ENCODE peak calls at places on chromosomes 4 and X, in four cellular contexts. G, J, E and C are unnamed samples.

GRCh38 chrX:104136241-104137019 is 20.4 kb downstream of the SLC25A53 start:
- DNase-seq in G (no peak), J (peak), E (peak), C (peak)

GRCh38 chr4:151012836-151013235 is 2.2 kb downstream of the LRBA start:
- DNase-seq in G (no peak), J (no peak), E (peak), C (no peak)

GRCh38 chr4:168717852-168718251 is 221.0 kb downstream of the PALLD start:
- DNase-seq in G (no peak), J (no peak), E (no peak), C (no peak)

GRCh38 chr4:25783943-25784342 is 78.8 kb downstream of the SEL1L3 start:
- DNase-seq in G (no peak), J (peak), E (no peak), C (peak)

GRCh38 chr4:165874799-165875371 is 1.8 kb downstream of the TLL1 start:
- DNase-seq in G (no peak), J (no peak), E (peak), C (peak)

GRCh38 chr4:47543331-47543730 is 58.3 kb downstream of the ATP10D start:
- DNase-seq in G (no peak), J (no peak), E (no peak), C (no peak)

GRCh38 chr4:53059253-53059652 is 197.1 kb downstream of the RASL11B start:
- DNase-seq in G (no peak), J (no peak), E (no peak), C (no peak)

GRCh38 chrX:115189646-115190635 is 731 bp downstream of the RBMXL3 start:
- DNase-seq in G (no peak), J (no peak), E (no peak), C (no peak)

GRCh38 chr4:113467581-113467980 is 294.0 kb downstream of the CAMK2D start:
- DNase-seq in G (no peak), J (peak), E (no peak), C (no peak)

GRCh38 chr4:658681-659667 is 15.1 kb downstream of the ATP5ME start:
- DNase-seq in G (no peak), J (no peak), E (no peak), C (no peak)

GRCh38 chr4:84379881-84380618 is 119.0 kb downstream of the NKX6-1 start:
- DNase-seq in G (no peak), J (peak), E (no peak), C (no peak)

GRCh38 chr4:17385403-17385802 is 126.5 kb downstream of the QDPR start:
- DNase-seq in G (no peak), J (peak), E (no peak), C (no peak)

GRCh38 chr4:113760094-113760851 is 1.3 kb downstream of the CAMK2D start:
- DNase-seq in G (peak), J (peak), E (peak), C (peak)

GRCh38 chr4:174324246-174324645 is 40.5 kb downstream of the CEP44 start:
- DNase-seq in G (no peak), J (no peak), E (no peak), C (no peak)

GRCh38 chrX:55210931-55211677 is 9.0 kb upstream of the PAGE5 start:
- DNase-seq in G (no peak), J (no peak), E (no peak), C (no peak)

GRCh38 chr4:186226521-186227189 is 652 bp upstream of the KLKB1 start:
- DNase-seq in G (no peak), J (no peak), E (no peak), C (no peak)

GRCh38 chrX:150094996-150095395 is 156.7 kb upstream of the EOLA2 start:
- DNase-seq in G (no peak), J (no peak), E (no peak), C (no peak)

GRCh38 chr4:186248643-186249042 is 17.3 kb upstream of the F11 start:
- DNase-seq in G (no peak), J (no peak), E (no peak), C (no peak)

GRCh38 chr4:125520258-125520990 is 205.7 kb downstream of the FAT4 start:
- DNase-seq in G (no peak), J (no peak), E (no peak), C (no peak)

GRCh38 chrX:34875204-34875603 is 67.4 kb upstream of the FAM47B start:
- DNase-seq in G (no peak), J (no peak), E (no peak), C (no peak)

GRCh38 chrX:18146954-18147353 is 73.7 kb downstream of the BEND2 start:
- DNase-seq in G (no peak), J (peak), E (no peak), C (no peak)

GRCh38 chr4:173332963-173333657 is 1.0 kb downstream of the HMGB2 start:
- DNase-seq in G (no peak), J (no peak), E (no peak), C (no peak)

GRCh38 chr4:136690363-136690762 is 841.9 kb downstream of the PCDH18 start:
- DNase-seq in G (no peak), J (no peak), E (no peak), C (no peak)

GRCh38 chr4:72275381-72275780 is 243.6 kb downstream of the NPFFR2 start:
- DNase-seq in G (no peak), J (no peak), E (no peak), C (no peak)

GRCh38 chrX:5775985-5776384 is 452.7 kb downstream of the NLGN4X start:
- DNase-seq in G (no peak), J (peak), E (no peak), C (no peak)

GRCh38 chr4:84639143-84639542 is 56.2 kb downstream of the CDS1 start:
- DNase-seq in G (no peak), J (no peak), E (no peak), C (no peak)

GRCh38 chr4:43339435-43339834 is 446.9 kb downstream of the GRXCR1 start:
- DNase-seq in G (no peak), J (no peak), E (no peak), C (no peak)

GRCh38 chr4:20127626-20128025 is 124.1 kb upstream of the SLIT2 start:
- DNase-seq in G (no peak), J (no peak), E (no peak), C (no peak)

GRCh38 chrX:44572340-44572938 is 29.8 kb upstream of the FUNDC1 start:
- DNase-seq in G (no peak), J (no peak), E (no peak), C (no peak)

GRCh38 chr4:97912151-97912550 is 231.1 kb downstream of the STPG2 start:
- DNase-seq in G (no peak), J (no peak), E (no peak), C (no peak)

GRCh38 chr4:3330682-3331081 is 37.9 kb downstream of the RGS12 start:
- DNase-seq in G (no peak), J (peak), E (no peak), C (peak)

GRCh38 chrX:115018040-115018647 is 728 bp upstream of the IL13RA2 start:
- DNase-seq in G (no peak), J (peak), E (no peak), C (no peak)

GRCh38 chr4:180694875-180695274 is 1548.3 kb upstream of the TENM3 start:
- DNase-seq in G (no peak), J (no peak), E (no peak), C (no peak)

GRCh38 chrX:20547649-20548051 is 280.9 kb upstream of the RPS6KA3 start:
- DNase-seq in G (no peak), J (peak), E (peak), C (no peak)

GRCh38 chr4:153728660-153729059 is 31.2 kb downstream of the RNF175 start:
- DNase-seq in G (no peak), J (peak), E (no peak), C (no peak)

GRCh38 chrX:25004040-25004439 is 11.7 kb downstream of the ARX start:
- DNase-seq in G (no peak), J (no peak), E (no peak), C (no peak)
- TF ChIP-seq CTCF in G (no peak), J (no peak), E (no peak), C (no peak)

GRCh38 chr4:105708376-105709080 is at the start of the genes GSTCD and INTS12:
- DNase-seq in G (peak), J (peak), E (peak), C (peak)
- TF ChIP-seq POLR2A in G (peak), J (peak), E (peak), C (no peak)

GRCh38 chr4:22962186-22962786 is 269.5 kb downstream of the GBA3 start:
- DNase-seq in G (no peak), J (peak), E (no peak), C (no peak)
- TF ChIP-seq CTCF in G (peak), J (peak), E (peak), C (no peak)

DNA sequence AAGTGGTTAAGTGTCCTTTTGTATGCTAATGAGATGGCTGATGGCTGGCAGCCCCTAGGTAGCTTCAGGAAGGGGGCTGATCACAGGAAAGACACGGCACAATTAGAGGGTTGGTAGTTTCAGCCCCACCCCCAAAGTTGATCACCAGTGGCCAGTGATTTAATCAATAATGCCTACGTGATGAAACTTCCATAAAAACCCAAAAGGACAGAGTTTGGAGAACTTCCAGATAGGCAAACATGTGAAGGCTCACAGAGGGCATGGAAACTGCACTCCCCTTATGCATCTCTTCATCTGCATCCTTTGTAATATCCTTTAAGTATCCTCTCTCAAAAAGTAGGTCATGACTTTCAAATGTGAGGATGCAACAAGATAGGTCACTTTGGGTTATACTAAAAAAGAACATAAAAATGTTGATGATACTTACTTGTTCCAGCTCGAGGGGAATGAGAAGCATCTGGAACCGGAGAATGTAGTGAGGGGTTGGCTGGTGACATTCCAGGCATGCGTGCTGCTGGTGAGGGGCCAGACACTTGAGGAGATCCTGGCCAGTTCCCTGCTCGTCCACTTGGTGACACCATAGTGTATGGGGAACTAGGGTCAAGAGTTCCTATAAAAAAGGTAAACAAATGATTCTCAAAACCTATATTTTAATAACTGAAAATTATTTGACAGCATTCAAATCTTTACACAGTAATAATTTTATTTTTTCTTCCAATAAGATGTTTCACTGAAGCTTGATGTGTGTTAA is 16.7 kb upstream of the CXorf38 start:
- DNase-seq in G (no peak), J (no peak), E (no peak), C (no peak)
- TF ChIP-seq POLR2A in G (no peak), J (no peak), E (no peak), C (no peak)

GRCh38 chr4:6606465-6607235 is 31.7 kb downstream of the MAN2B2 start:
- DNase-seq in G (no peak), J (peak), E (no peak), C (no peak)

GRCh38 chr4:6610856-6611430 is 29.5 kb upstream of the MRFAP1 start:
- DNase-seq in G (no peak), J (no peak), E (no peak), C (no peak)

GRCh38 chr4:6609415-6610079 is 30.9 kb upstream of the MRFAP1 start:
- DNase-seq in G (no peak), J (no peak), E (no peak), C (no peak)

GRCh38 chr4:6607368-6608050 is 32.5 kb downstream of the MAN2B2 start:
- DNase-seq in G (no peak), J (no peak), E (no peak), C (no peak)

GRCh38 chr4:6608758-6609414 is 31.6 kb upstream of the MRFAP1 start:
- DNase-seq in G (no peak), J (peak), E (no peak), C (no peak)
- TF ChIP-seq CTCF in G (no peak), J (peak), E (no peak), C (no peak)

GRCh38 chr4:128060620-128061565 is at the start of gene LARP1B:
- DNase-seq in G (peak), J (peak), E (peak), C (peak)

GRCh38 chr4:128060130-128060619 is 937 bp upstream of the LARP1B start:
- DNase-seq in G (no peak), J (peak), E (no peak), C (no peak)

GRCh38 chr4:128056396-128056795 is 4.7 kb upstream of the LARP1B start:
- DNase-seq in G (no peak), J (no peak), E (no peak), C (no peak)

DNA sequence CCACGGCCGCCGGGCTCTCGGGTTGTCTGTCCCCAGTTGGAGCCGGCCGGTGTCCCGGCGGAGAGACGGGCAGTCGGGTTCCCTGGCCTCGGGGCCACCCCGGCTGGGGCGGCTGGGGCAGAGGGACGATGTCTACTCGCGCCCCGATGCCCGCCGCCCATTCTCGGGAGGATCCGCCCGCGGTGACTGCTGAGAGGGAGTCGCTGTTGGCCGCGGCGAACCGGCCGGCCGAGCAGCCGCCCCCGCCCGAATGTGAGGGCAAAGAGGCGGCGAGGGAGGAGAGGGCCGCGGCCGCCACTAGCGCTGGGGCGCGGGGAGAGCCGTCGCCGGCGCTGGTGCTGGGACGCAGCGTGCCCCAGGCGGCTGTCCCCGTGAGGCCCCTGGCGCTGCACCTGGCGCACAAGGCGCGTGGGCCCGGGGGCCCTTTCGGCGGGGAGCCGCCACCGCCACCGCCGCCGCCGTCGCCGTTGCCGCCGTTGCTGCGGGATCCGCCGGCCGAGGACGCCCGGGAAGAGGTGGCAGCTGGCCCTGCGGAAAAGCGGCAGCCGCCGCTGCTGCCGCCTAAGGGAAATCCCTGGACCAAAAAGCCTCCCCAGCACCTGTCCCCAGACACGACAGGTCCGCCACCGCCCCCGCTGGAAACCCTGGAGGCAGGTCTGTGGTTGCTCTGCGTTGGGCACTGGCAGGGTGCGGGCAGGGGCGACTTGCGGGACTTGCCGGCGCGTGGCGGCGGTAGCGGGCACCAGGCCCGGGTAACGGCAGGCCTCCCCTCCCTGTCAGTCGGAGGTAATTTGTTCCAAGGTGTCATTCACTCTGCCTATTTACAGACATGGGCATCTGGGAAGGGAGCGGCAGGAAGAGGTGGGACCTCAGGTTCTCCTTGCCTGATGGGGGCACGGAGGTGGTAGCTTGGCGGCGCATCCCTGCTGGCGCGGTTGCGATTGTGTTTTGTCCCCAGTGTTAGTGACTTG is 739 bp downstream of the LARP1B start:
- DNase-seq in G (peak), J (peak), E (peak), C (peak)
- TF ChIP-seq POLR2A in G (no peak), J (no peak), E (peak), C (no peak)

GRCh38 chrX:133171962-133172708 is 46.0 kb downstream of the TFDP3 start:
- DNase-seq in G (no peak), J (peak), E (no peak), C (no peak)
- TF ChIP-seq CTCF in G (peak), J (peak), E (peak), C (no peak)

GRCh38 chr4:68349361-68350360 is at the start of gene YTHDC1:
- DNase-seq in G (peak), J (peak), E (peak), C (peak)
- TF ChIP-seq POLR2A in G (peak), J (peak), E (peak), C (peak)

GRCh38 chr4:74000301-74000700 is 1.8 kb upstream of the CXCL5 start:
- DNase-seq in G (no peak), J (no peak), E (no peak), C (no peak)

DNA sequence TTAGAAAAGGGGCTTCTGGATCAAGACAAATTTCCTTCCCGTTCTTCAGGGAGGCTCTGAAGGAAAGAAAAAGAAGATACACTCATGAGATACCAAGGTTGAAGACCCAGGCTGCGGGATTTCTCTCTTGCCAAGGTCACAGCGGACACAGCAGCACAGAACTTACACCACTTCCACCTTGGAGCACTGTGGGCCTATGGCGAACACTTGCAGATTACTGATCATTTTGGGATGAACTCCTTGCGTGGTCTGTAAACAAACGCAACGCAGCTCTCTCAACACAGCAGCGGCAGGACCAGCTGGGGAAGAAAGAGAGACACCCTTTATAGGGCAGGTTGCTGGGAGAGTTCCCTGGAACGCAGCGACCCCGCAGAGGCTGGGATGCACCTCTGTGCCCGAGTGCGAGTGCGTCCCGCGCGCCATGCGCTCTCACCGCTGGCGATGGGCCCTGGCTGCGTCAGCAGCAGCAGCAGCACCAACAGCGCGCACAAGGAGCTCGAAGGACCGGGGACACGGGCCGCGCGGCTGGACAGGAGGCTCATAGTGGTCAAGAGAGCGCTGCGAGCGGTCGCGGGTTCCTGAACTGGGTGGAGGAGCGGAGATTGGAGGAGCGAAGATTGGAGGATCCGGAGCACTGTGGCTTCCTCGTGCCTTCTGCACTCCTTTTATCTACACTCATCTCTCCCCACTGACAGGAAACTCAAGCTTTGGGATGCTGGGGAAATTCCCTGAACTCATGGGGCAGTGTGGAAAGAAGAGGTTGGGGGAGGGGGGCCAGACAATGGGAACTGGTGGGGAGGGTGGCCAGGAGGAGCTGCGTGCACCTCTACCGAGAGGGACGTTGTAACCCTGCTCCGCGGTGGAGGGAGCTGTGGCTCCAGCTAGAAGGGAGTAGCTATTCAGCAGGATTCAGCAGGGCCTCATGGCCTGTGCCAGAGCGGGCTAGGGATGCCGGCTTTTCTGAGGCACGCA is at the start of gene CXCL5:
- DNase-seq in G (no peak), J (no peak), E (peak), C (no peak)
- TF ChIP-seq CTCF in G (no peak), J (no peak), E (no peak), C (no peak)